ENCODE peak calls at places on chromosomes 16 and 17, in four cellular contexts. I is HFFc6, W is endothelial cell of umbilical vein, C is AG10803. K is an unnamed sample.

GRCh38 chr16:22220714-22221113 is 14.6 kb downstream of the EEF2K start:
- DNase-seq in I (no peak), W (no peak), C (no peak), K (no peak)

GRCh38 chr17:44205962-44206824 is 6.5 kb upstream of the ATXN7L3 start:
- DNase-seq in I (no peak), W (no peak), C (no peak), K (no peak)

GRCh38 chr16:57427824-57428223 is 19.4 kb downstream of the CIAPIN1 start:
- DNase-seq in I (no peak), W (no peak), C (no peak), K (no peak)

GRCh38 chr16:66359811-66360608 is 6.5 kb upstream of the CDH5 start:
- DNase-seq in I (no peak), W (peak; percentile 95), C (peak; percentile 25), K (no peak)

GRCh38 chr17:18977646-18978045 is 25.7 kb downstream of the SLC5A10 start:
- DNase-seq in I (no peak), W (no peak), C (no peak), K (no peak)

GRCh38 chr16:85641776-85642176 is 28.7 kb downstream of the GSE1 start:
- DNase-seq in I (no peak), W (no peak), C (peak; percentile 56), K (no peak)

GRCh38 chr16:66135376-66135775 is 231.1 kb upstream of the CDH5 start:
- DNase-seq in I (no peak), W (no peak), C (peak; percentile 51), K (no peak)

GRCh38 chr16:88967800-88968588 is 9.0 kb downstream of the CBFA2T3 start:
- DNase-seq in I (no peak), W (no peak), C (no peak), K (no peak)

GRCh38 chr16:88973007-88973410 is 4.0 kb downstream of the CBFA2T3 start:
- DNase-seq in I (no peak), W (no peak), C (no peak), K (no peak)

GRCh38 chr17:44087319-44087718 is 16.8 kb downstream of the G6PC3 start:
- DNase-seq in I (no peak), W (no peak), C (no peak), K (no peak)

GRCh38 chr17:49624896-49625295 is 49.2 kb downstream of the NXPH3 start:
- DNase-seq in I (peak; percentile 33), W (no peak), C (peak; percentile 59), K (no peak)

DNA sequence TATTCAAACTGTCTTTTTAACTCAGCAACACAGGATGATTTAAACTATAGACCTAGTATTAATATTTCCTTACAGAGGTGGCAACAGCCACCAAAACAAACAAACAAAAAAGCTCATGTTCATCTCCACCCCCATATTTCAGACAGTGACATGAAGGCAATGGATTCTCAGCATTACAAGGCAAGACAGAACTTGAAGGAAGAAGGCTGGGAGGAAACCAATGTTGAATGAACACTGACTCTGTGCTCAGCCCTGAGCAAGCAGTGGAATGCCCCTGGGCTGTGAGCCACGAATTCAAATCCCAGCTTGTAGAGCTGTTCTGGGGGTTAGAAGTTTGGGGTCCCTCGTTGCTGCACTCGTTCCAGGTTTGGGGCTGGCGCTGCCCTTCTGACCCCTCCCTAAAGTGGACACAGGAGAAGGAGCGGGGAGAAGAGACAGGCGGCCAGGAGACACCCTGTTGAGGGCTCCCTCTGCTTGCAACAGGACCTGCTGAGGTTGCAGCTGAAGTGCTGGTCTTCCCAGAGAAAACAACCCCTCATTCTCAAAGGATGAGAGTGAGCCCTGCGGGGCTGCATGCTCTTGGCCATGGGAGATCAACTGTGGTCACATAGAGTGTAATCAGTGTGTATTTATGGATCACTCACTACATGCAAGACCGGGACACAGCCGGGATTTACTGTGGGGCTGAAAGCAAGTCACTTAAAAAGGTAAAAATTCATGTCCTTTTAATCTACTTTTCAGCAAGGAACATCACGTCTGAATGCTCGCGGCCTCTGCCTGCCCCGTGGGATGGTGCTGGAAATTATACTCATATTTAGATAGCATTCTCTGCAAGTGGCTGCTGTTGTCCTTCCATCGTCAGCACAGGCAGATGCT is 34.3 kb downstream of the MYH3 start:
- DNase-seq in I (no peak), W (no peak), C (no peak), K (no peak)
- TF ChIP-seq CTCF in I (no peak), W (no peak), C (no peak), K (no peak)

GRCh38 chr17:81094744-81095607 is 60.0 kb downstream of the BAIAP2 start:
- DNase-seq in I (peak; percentile 100), W (peak; percentile 78), C (peak; percentile 100), K (peak; percentile 98)
- TF ChIP-seq CTCF in I (no peak), W (no peak), C (no peak), K (no peak)

DNA sequence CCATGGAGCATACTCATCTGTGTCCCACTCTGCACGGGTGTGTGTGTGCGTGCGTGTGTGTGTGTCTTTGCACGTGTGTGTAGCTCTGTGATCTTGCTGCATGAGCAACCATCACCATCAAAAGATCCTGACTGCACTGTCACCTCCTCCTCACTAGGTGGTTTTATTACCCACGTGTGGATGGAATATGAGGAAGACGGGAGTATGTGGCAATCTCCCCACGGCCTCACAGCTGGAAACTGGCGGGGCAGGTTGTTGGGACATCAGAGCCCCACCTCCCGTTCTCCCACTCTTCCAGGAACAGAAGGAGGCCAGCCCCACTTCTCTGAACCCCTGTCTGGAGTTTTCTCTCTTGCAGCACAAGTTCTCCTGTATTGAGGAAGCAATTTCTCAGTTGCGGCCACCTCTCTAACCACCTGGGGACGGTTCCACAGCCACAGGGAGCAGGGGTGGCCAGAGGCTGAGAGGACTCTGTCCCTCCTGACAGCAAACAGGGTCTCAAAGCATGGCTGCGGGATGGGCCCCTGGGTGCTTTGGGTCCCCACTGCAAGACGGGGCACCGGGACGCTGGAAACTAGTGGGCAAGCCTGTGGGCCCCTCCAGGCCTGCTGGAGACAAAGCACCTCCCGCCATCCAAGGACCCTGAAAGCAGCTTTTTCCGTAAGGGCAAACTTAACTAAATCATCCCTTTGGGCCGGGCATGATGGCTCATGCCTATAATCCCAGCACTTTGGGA is 27.9 kb upstream of the ATP2C2 start:
- DNase-seq in I (no peak), W (no peak), C (no peak), K (no peak)
- TF ChIP-seq CTCF in I (no peak), W (no peak), C (no peak), K (no peak)

GRCh38 chr17:3027786-3028532 is 35.4 kb downstream of the OR1D5 start:
- DNase-seq in I (no peak), W (no peak), C (no peak), K (no peak)
- TF ChIP-seq CTCF in I (no peak), W (no peak), C (no peak), K (no peak)

DNA sequence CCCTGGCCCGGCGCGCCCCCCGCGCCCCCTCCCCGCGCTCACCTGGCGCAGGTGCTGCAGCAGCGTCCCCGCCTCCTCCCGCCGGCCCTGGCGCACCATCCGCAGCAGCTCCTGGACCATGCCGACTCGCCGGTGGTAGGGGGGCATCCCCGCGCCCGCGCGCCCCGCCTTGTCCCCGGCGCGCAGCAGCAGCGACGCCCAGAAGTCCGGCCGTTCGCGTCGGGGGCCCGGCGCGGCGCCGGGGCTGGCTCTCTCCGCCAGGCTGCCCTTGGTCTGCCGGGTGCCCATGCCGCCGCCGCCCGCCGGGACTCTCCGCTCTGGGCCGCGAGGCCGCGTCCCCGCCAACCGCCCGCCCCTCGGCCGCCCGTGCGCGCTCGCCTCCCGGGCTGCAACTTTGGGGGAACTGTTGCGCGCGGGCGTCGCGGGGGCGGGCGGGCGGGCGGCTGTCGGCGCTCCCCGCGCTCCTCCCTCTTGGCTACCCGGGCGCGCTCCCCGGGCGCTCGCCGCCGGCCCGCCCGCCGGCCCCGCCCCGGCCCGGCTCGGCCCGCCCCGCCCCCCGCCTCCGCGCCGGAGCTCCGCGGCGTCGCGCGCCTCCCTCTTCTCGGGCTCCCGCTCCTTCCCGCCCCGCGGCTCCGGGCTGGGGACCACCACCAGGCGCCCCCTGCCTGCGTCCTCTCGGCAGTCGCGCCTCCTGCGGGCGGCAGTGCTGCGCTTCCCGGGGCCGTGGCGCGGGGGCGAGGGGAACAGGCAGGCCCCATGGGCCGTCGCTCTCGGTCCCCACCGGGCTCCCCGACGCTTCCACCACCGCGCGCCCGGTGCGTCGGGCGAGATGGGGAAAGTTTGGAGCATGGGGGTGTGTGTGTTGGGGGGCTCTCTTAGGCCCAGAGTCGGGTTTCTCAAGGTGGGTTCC is at the start of gene LRRC75A:
- DNase-seq in I (no peak), W (peak; percentile 33), C (peak; percentile 22), K (no peak)
- TF ChIP-seq CTCF in I (no peak), W (peak; percentile 27), C (no peak), K (no peak)

GRCh38 chr17:75205793-75206163 is 299 bp downstream of the NUP85 start:
- DNase-seq in I (no peak), W (no peak), C (no peak), K (no peak)
- TF ChIP-seq CTCF in I (no peak), W (no peak), C (peak; percentile 11), K (no peak)

GRCh38 chr17:4739122-4740024 is at the start of the genes CXCL16 and ZMYND15:
- DNase-seq in I (no peak), W (peak; percentile 49), C (peak; percentile 27), K (no peak)
- TF ChIP-seq CTCF in I (no peak), W (no peak), C (no peak), K (no peak)

DNA sequence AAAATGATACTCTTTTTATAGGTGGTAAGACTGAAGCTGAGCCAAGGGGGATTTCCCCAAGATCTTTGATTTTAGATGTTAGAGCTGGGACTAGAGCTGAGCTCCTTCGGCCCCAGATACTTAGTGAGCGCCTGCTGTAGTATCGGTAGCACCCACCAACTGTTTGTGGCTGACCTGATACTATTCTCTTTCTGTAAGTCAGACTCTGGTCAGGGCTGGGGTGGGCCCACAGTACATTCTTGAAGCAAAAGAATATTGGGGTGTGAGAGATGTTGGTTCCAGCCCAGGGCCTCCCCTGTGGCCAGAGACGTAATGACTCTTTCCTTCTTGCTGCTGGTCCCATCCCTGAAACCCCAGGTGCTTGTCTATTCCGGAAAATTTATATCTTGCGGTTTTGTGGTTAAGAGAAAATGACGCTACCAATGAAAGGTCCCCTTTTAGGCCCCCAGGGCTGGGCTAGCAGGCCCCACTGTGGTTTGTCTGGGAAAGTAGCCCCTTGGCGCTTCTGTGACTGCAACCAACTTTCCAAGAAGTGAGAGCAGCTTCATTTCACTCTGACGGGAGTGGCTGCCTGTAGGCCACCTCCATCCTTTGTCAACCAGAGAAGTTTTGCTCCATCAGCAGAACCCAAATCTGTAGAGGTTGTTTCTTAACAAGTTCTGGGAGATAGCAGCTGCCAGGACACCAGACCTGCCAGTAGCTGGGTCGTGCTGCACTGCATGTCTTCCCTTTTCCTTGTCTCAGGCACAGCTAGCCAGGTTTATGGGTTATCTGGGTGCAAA is 86.4 kb upstream of the LGALS9 start:
- DNase-seq in I (no peak), W (no peak), C (no peak), K (no peak)
- TF ChIP-seq CTCF in I (no peak), W (no peak), C (no peak), K (no peak)

K was measured in AG09319.